ENCODE peak calls at places on chromosome 6, in eight cellular contexts. Z is Panc1, L is K562, T is GM23338, A is sigmoid colon, S is H1, H is spleen, I is endothelial cell of umbilical vein. P is an unnamed sample.

GRCh38 chr6:31713991-31714684 is 1.0 kb upstream of the LY6G6D start:
- DNase-seq in Z (no peak), L (no peak), T (peak), A (no peak), S (no peak), H (no peak), I (no peak), P (no peak)

GRCh38 chr6:152206072-152206818 is 398.8 kb downstream of the ESR1 start:
- DNase-seq in Z (no peak), L (peak), T (peak), A (peak), S (peak), H (no peak), I (peak), P (no peak)

GRCh38 chr6:106128981-106129761 is 43.0 kb downstream of the PRDM1 start:
- DNase-seq in Z (no peak), L (no peak), T (no peak), A (no peak), S (no peak), H (no peak), I (no peak), P (no peak)

GRCh38 chr6:68941345-68941744 is 306.3 kb downstream of the ADGRB3 start:
- DNase-seq in Z (no peak), L (no peak), T (no peak), A (no peak), S (no peak), H (no peak), I (no peak), P (no peak)

GRCh38 chr6:5278571-5279120 is 17.3 kb downstream of the FARS2 start:
- DNase-seq in Z (no peak), L (no peak), T (no peak), A (no peak), S (no peak), H (no peak), I (no peak), P (no peak)

GRCh38 chr6:166441641-166442078 is 58.9 kb upstream of the MPC1 start:
- DNase-seq in Z (no peak), L (no peak), T (no peak), A (no peak), S (no peak), H (no peak), I (no peak), P (no peak)

GRCh38 chr6:91565207-91565606 is 978.3 kb upstream of the MAP3K7 start:
- DNase-seq in Z (no peak), L (no peak), T (no peak), A (no peak), S (no peak), H (no peak), I (no peak), P (no peak)

GRCh38 chr6:86856937-86857563 is 80.3 kb upstream of the HTR1E start:
- DNase-seq in Z (peak), L (peak), T (peak), A (no peak), S (peak), H (no peak), I (peak), P (peak)

GRCh38 chr6:116465246-116465645 is 4.1 kb downstream of the CALHM6 start:
- DNase-seq in Z (no peak), L (no peak), T (no peak), A (no peak), S (no peak), H (peak), I (peak), P (no peak)

GRCh38 chr6:113122060-113122459 is 735.1 kb upstream of the MARCKS start:
- DNase-seq in Z (peak), L (no peak), T (peak), A (no peak), S (peak), H (no peak), I (peak), P (no peak)

GRCh38 chr6:43744931-43745727 is 24.9 kb upstream of the VEGFA start:
- DNase-seq in Z (no peak), L (no peak), T (no peak), A (peak), S (no peak), H (peak), I (no peak), P (peak)
- TF ChIP-seq POLR2AphosphoS5 in Z (no peak), L (no peak), T (no peak), A (no peak), S (no peak), H (no peak), I (no peak), P (no peak)

DNA sequence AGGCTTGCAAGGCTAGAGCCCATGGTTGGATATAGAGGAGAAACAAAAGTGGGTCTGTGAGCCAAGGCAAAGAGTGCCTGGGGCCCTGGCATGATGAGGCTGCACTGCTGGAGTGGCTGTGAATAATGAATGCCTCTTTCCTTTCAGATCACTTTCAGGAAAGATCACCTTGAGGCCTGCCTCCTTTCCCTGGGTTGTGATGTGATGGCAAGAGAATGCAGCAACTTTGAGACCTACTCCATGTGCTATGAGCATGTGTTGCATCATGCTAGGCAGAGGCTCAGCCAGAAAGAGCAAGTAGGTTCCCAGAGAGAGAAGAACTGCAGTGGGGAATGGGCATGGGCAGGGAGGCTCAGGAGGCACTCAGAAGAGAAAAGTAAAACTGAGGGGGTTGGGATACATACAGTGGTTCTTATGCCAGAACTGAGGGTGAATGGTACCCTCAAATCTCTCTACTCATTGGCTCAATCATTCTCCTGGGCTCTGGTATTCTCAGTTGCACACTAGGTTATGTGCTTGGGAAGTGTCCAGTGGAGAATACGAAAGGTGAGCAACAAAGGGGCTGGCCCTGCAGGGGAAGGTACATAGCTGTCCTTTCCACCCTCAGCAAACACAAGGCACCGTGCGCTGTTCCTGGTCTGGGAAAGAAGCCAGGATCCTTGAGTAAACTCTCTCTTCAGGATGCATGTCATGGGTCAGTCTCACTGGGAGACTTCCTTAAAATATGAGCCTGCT is 45.9 kb downstream of the CD164 start:
- DNase-seq in Z (peak), L (no peak), T (no peak), A (no peak), S (no peak), H (no peak), I (peak), P (no peak)
- TF ChIP-seq POLR2AphosphoS5 in Z (no peak), L (no peak), T (no peak), A (no peak), S (no peak), H (no peak), I (no peak), P (no peak)

GRCh38 chr6:26198626-26199056 is 111.4 kb downstream of the HFE start:
- DNase-seq in Z (no peak), L (no peak), T (no peak), A (no peak), S (no peak), H (no peak), I (peak), P (no peak)
- TF ChIP-seq POLR2AphosphoS5 in Z (no peak), L (no peak), T (no peak), A (no peak), S (peak), H (no peak), I (no peak), P (no peak)

GRCh38 chr6:170114956-170115855 is 175.7 kb downstream of the DLL1 start:
- DNase-seq in Z (no peak), L (no peak), T (no peak), A (peak), S (no peak), H (peak), I (no peak), P (peak)
- TF ChIP-seq POLR2AphosphoS5 in Z (no peak), L (no peak), T (no peak), A (no peak), S (no peak), H (peak), I (no peak), P (no peak)

DNA sequence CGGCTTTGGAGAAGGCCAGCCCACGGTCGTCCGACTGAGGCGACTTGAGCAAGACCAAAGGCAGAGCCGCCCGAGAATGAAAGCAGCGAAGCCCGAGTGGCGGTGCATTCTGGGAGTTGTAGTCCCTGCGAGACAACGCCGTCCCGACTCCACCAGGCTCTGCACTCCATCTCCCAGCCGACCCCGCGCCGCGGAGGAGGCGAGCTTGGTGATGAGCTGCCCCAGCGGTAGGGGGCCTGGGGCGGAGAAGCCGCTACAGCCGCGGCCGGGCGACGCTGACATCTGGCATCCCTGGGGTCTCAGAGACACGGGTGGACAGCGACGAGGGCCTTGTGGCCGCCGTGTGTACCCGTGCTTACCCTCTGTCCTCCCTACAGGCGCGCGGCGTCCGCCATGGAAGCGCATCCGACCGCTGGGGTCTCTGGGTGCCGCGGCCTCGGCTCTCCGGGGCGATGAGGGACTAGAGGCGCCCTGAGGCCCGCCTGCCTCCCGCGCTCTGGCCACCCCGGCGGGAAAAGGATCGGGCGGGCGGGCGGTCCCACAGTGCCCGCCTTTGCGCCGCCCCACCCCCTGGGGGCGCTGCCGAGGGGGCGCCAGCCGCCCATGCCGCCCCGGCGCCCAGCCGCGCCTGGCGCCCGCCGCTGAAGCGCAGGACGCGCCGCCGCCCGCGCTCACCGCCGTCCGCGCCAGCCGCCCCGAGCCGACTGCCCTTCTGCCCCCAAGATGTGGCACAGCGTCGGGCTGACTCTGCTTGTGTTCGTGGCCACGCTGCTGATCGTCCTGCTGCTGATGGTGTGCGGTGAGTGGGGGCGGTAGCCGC is at the start of gene SMIM13:
- DNase-seq in Z (peak), L (peak), T (peak), A (peak), S (peak), H (peak), I (peak), P (peak)
- TF ChIP-seq POLR2AphosphoS5 in Z (peak), L (no peak), T (peak), A (peak), S (peak), H (peak), I (peak), P (peak)